ENCODE peak calls at places on chromosomes 13 and 19, in six cellular contexts. O is colonic mucosa; L is neuronal stem cell; D is CD4-positive, CD25-positive, alpha-beta regulatory T cell; F is right atrium auricular region; B is CD4-positive, alpha-beta T cell. R is an unnamed sample. For H3K9me3, the result is how much of the 10 kb centered on the place peaks cover.

GRCh38 chr19:11018179-11018578 is 57.3 kb downstream of the SMARCA4 start:
- DNase-seq in O (peak), L (no peak), D (no peak), F (no peak), B (no peak), R (no peak)

GRCh38 chr19:29569038-29569911 is 36.8 kb upstream of the POP4 start:
- DNase-seq in O (no peak), L (no peak), D (no peak), F (no peak), B (no peak), R (no peak)

GRCh38 chr19:38718747-38719543 is 25.3 kb downstream of the CAPN12 start:
- DNase-seq in O (no peak), L (no peak), D (no peak), F (no peak), B (no peak), R (no peak)

GRCh38 chr13:98570929-98571372 is 6.0 kb downstream of the STK24 start:
- DNase-seq in O (peak), L (no peak), D (peak), F (no peak), B (no peak), R (no peak)

GRCh38 chr19:30314056-30314804 is 58.0 kb upstream of the ZNF536 start:
- DNase-seq in O (no peak), L (no peak), D (no peak), F (no peak), B (no peak), R (no peak)

GRCh38 chr19:46109876-46110275 is 14.6 kb downstream of the IGFL3 start:
- DNase-seq in O (no peak), L (no peak), D (no peak), F (no peak), B (no peak), R (no peak)

GRCh38 chr19:55640043-55640576 is 692 bp upstream of the ZNF580 start:
- DNase-seq in O (peak), L (no peak), D (peak), F (no peak), B (peak), R (peak)

GRCh38 chr13:64912141-64912540 is 2318.0 kb downstream of the PCDH9 start:
- DNase-seq in O (no peak), L (no peak), D (no peak), F (no peak), B (no peak), R (no peak)

GRCh38 chr19:58000677-58001076 is 1.9 kb downstream of the ZNF606 start:
- DNase-seq in O (no peak), L (no peak), D (no peak), F (no peak), B (no peak), R (no peak)

GRCh38 chr19:18230941-18231734 is 4.9 kb upstream of the PDE4C start:
- DNase-seq in O (no peak), L (no peak), D (no peak), F (no peak), B (no peak), R (no peak)

GRCh38 chr13:41345921-41346589 is 35.0 kb downstream of the NAA16 start:
- DNase-seq in O (no peak), L (no peak), D (no peak), F (no peak), B (no peak), R (no peak)

GRCh38 chr19:17303940-17304267 is 679 bp upstream of the ABHD8 start:
- DNase-seq in O (no peak), L (no peak), D (no peak), F (no peak), B (no peak), R (no peak)

GRCh38 chr13:65926750-65927171 is 1303.4 kb downstream of the PCDH9 start:
- DNase-seq in O (peak), L (no peak), D (no peak), F (no peak), B (no peak), R (no peak)

DNA sequence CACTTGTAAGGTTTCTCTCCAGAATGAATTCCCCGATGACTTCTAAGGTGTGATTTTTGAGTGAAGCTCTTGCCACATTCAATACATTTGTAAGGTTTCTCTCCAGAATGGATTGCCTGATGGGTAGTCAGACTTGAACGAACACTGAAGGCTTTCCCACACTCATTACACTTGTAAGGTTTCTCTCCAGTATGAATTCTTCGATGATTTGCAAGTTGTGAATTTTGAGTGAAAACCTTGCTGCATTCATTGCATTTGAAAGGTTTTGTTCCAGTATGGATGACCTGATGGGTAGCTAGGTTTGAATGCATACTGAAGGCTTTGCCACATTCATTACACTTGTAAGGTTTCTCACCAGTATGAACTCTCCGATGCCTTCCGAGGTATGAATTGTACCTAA is 24.3 kb downstream of the ERVV-2 start:
- DNase-seq in O (no peak), L (no peak), D (no peak), F (no peak), B (no peak), R (no peak)
- H3K9me3 ChIP-seq in O (under half), L (under half), D (half or more), F (under half), B (half or more), R (half or more)

GRCh38 chr19:56980864-56981263 is 138.9 kb upstream of the USP29 start:
- DNase-seq in O (no peak), L (no peak), D (no peak), F (no peak), B (no peak), R (no peak)
- H3K9me3 ChIP-seq in O (under half), L (under half), D (half or more), F (under half), B (under half), R (under half)

DNA sequence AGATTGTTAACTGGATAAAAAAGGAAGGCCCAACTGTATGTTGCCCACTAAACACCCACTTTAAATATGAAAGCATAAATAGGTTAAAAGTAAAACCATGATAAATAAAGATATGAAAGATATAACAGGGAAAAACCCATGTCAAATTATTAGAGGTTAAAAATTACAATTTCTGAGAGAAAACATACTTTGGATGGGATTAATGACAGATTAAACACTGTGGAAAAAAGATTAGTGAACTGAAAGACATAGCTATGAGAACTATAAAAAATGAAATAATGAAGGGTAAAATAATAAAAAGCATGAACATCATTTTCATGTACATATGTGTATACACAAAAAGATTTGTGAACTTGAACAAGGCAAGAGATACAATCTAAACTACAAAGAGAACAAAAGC is 2.2 kb upstream of the ZNF577 start:
- DNase-seq in O (no peak), L (no peak), D (no peak), F (no peak), B (no peak), R (no peak)
- H3K9me3 ChIP-seq in O (under half), L (under half), D (half or more), F (under half), B (half or more), R (half or more)

DNA sequence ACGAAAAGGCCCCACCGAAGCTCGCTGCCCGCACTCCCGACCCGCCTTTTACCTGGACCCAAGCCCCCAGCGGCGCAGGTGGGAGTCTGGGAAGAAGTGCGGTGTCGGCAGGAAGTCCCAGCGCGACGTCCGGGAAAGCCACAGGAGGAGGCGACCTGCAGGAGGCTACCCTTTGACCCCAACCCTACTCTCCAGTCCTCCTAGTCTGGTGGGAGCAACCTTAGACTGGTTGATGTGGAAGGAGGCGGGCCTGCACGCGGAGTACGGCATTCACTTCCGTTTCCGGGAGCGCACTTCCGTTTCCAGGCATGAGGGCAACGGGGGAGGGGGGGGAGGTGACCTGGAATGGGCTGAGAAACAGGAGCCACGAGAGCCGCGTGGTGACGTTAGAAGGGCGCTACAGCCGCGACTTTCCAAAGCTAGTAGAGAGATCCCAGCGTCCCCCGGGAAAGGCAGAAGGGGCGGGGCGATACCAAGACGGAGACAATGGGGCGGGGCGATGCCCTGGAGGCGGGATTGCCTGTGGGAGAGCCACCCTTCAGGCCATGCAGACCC is 28.5 kb downstream of the ZNF266 start:
- DNase-seq in O (peak), L (no peak), D (peak), F (peak), B (peak), R (no peak)
- H3K9me3 ChIP-seq in O (under half), L (under half), D (half or more), F (under half), B (half or more), R (under half)

DNA sequence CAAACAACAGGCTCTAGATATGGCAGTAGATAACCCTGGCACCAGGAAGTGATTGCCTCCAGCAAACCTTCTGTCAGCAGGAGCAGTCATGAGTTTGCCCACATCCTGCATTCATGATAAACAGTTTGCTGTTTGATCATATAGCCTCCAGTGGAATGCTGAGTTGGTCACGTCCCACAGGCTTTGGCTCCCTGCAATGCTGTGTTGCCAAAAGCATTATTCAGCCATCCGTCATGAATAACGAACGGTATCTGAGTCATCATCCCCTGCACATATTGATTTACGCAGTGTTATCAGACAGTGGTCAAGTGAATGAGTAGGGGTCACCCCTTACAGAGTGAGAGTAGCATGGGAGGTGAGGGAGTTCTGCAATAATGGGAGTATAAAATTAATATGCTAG is 21.9 kb upstream of the ZNF432 start:
- DNase-seq in O (no peak), L (no peak), D (no peak), F (no peak), B (no peak), R (no peak)
- H3K9me3 ChIP-seq in O (under half), L (under half), D (half or more), F (under half), B (half or more), R (half or more)

R was measured in T-helper 17 cell.